ENCODE peak calls at places on chromosomes 5 and 9, in ten cellular contexts. One of them, this sample, is unnamed.

GRCh38 chr9:83444110-83444509 is 94.1 kb downstream of the FRMD3 start:
- DNase-seq in lung microvascular endothelial cell: no peak
- DNase-seq in naive thymus-derived CD8-positive, alpha-beta T cell: no peak
- DNase-seq in retinal pigment epithelial cell: peak; percentile 44
- DNase-seq in BE2C: peak; percentile 75
- DNase-seq in RWPE1: no peak
- DNase-seq in CD4-positive, alpha-beta T cell: no peak
- DNase-seq in H54: no peak
- DNase-seq in midbrain: no peak
- DNase-seq in fibroblast of lung: peak; percentile 11
- DNase-seq in this sample: no peak

GRCh38 chr5:124909734-124910133 is 163.3 kb upstream of the ZNF608 start:
- DNase-seq in BE2C: no peak
- DNase-seq in naive thymus-derived CD8-positive, alpha-beta T cell: no peak
- DNase-seq in H54: no peak
- DNase-seq in CD4-positive, alpha-beta T cell: no peak
- DNase-seq in fibroblast of lung: no peak
- DNase-seq in lung microvascular endothelial cell: no peak
- DNase-seq in RWPE1: no peak
- DNase-seq in midbrain: no peak
- DNase-seq in retinal pigment epithelial cell: no peak
- DNase-seq in this sample: no peak

GRCh38 chr9:20624201-20625002 is 2.1 kb upstream of the MLLT3 start:
- DNase-seq in naive thymus-derived CD8-positive, alpha-beta T cell: peak; percentile 64
- DNase-seq in CD4-positive, alpha-beta T cell: no peak
- DNase-seq in lung microvascular endothelial cell: peak; percentile 86
- DNase-seq in fibroblast of lung: peak; percentile 72
- DNase-seq in retinal pigment epithelial cell: no peak
- DNase-seq in H54: no peak
- DNase-seq in midbrain: peak; percentile 85
- DNase-seq in BE2C: peak; percentile 67
- DNase-seq in RWPE1: peak; percentile 72
- DNase-seq in this sample: peak; percentile 89

GRCh38 chr5:16178745-16179372 is 732 bp downstream of the MARCHF11 start:
- DNase-seq in fibroblast of lung: peak; percentile 70
- DNase-seq in CD4-positive, alpha-beta T cell: no peak
- DNase-seq in H54: peak; percentile 43
- DNase-seq in naive thymus-derived CD8-positive, alpha-beta T cell: no peak
- DNase-seq in retinal pigment epithelial cell: peak; percentile 35
- DNase-seq in lung microvascular endothelial cell: peak; percentile 76
- DNase-seq in midbrain: peak; percentile 65
- DNase-seq in RWPE1: peak; percentile 43
- DNase-seq in BE2C: peak; percentile 72
- DNase-seq in this sample: peak; percentile 76

GRCh38 chr5:180673371-180674252 is 24.2 kb upstream of the FLT4 start:
- DNase-seq in retinal pigment epithelial cell: no peak
- DNase-seq in fibroblast of lung: no peak
- DNase-seq in BE2C: no peak
- DNase-seq in lung microvascular endothelial cell: peak; percentile 58
- DNase-seq in RWPE1: no peak
- DNase-seq in CD4-positive, alpha-beta T cell: no peak
- DNase-seq in midbrain: no peak
- DNase-seq in naive thymus-derived CD8-positive, alpha-beta T cell: no peak
- DNase-seq in H54: no peak
- DNase-seq in this sample: no peak

GRCh38 chr5:90399251-90399650 is 10.3 kb downstream of the CETN3 start:
- DNase-seq in midbrain: no peak
- DNase-seq in naive thymus-derived CD8-positive, alpha-beta T cell: no peak
- DNase-seq in H54: no peak
- DNase-seq in CD4-positive, alpha-beta T cell: no peak
- DNase-seq in lung microvascular endothelial cell: no peak
- DNase-seq in fibroblast of lung: peak; percentile 52
- DNase-seq in RWPE1: no peak
- DNase-seq in BE2C: no peak
- DNase-seq in retinal pigment epithelial cell: no peak
- DNase-seq in this sample: no peak

GRCh38 chr5:157559301-157559700 is 16.3 kb downstream of the ADAM19 start:
- DNase-seq in RWPE1: peak; percentile 63
- DNase-seq in BE2C: no peak
- DNase-seq in fibroblast of lung: peak; percentile 64
- DNase-seq in CD4-positive, alpha-beta T cell: no peak
- DNase-seq in lung microvascular endothelial cell: peak; percentile 43
- DNase-seq in H54: no peak
- DNase-seq in naive thymus-derived CD8-positive, alpha-beta T cell: no peak
- DNase-seq in midbrain: no peak
- DNase-seq in retinal pigment epithelial cell: no peak
- DNase-seq in this sample: no peak

GRCh38 chr9:8648271-8648670 is 848.7 kb upstream of the DMAC1 start:
- DNase-seq in RWPE1: no peak
- DNase-seq in CD4-positive, alpha-beta T cell: no peak
- DNase-seq in fibroblast of lung: peak; percentile 69
- DNase-seq in retinal pigment epithelial cell: no peak
- DNase-seq in H54: no peak
- DNase-seq in midbrain: no peak
- DNase-seq in BE2C: no peak
- DNase-seq in naive thymus-derived CD8-positive, alpha-beta T cell: no peak
- DNase-seq in lung microvascular endothelial cell: no peak
- DNase-seq in this sample: no peak

GRCh38 chr9:92359380-92360007 is 33.7 kb downstream of the CENPP start:
- DNase-seq in CD4-positive, alpha-beta T cell: no peak
- DNase-seq in fibroblast of lung: no peak
- DNase-seq in H54: no peak
- DNase-seq in midbrain: no peak
- DNase-seq in BE2C: peak; percentile 63
- DNase-seq in naive thymus-derived CD8-positive, alpha-beta T cell: no peak
- DNase-seq in retinal pigment epithelial cell: peak; percentile 13
- DNase-seq in RWPE1: no peak
- DNase-seq in lung microvascular endothelial cell: no peak
- DNase-seq in this sample: no peak

GRCh38 chr9:134318481-134318891 is 7.8 kb upstream of the RXRA start:
- DNase-seq in BE2C: no peak
- DNase-seq in naive thymus-derived CD8-positive, alpha-beta T cell: peak; percentile 56
- DNase-seq in fibroblast of lung: no peak
- DNase-seq in midbrain: no peak
- DNase-seq in RWPE1: no peak
- DNase-seq in CD4-positive, alpha-beta T cell: no peak
- DNase-seq in retinal pigment epithelial cell: no peak
- DNase-seq in lung microvascular endothelial cell: no peak
- DNase-seq in H54: no peak
- DNase-seq in this sample: no peak

GRCh38 chr9:87647114-87647513 is 78.8 kb upstream of the CTSL start:
- DNase-seq in lung microvascular endothelial cell: no peak
- DNase-seq in retinal pigment epithelial cell: no peak
- DNase-seq in RWPE1: no peak
- DNase-seq in midbrain: no peak
- DNase-seq in CD4-positive, alpha-beta T cell: no peak
- DNase-seq in BE2C: no peak
- DNase-seq in H54: no peak
- DNase-seq in fibroblast of lung: no peak
- DNase-seq in naive thymus-derived CD8-positive, alpha-beta T cell: no peak
- DNase-seq in this sample: no peak

GRCh38 chr9:128005938-128006337 is 25.1 kb upstream of the EEIG1 start:
- DNase-seq in retinal pigment epithelial cell: no peak
- DNase-seq in fibroblast of lung: no peak
- DNase-seq in RWPE1: no peak
- DNase-seq in H54: peak; percentile 76
- DNase-seq in BE2C: peak; percentile 77
- DNase-seq in lung microvascular endothelial cell: peak; percentile 100
- DNase-seq in CD4-positive, alpha-beta T cell: no peak
- DNase-seq in midbrain: no peak
- DNase-seq in naive thymus-derived CD8-positive, alpha-beta T cell: no peak
- DNase-seq in this sample: peak; percentile 98

GRCh38 chr9:77386187-77386586 is 208.9 kb downstream of the VPS13A start:
- DNase-seq in fibroblast of lung: peak; percentile 39
- DNase-seq in CD4-positive, alpha-beta T cell: no peak
- DNase-seq in naive thymus-derived CD8-positive, alpha-beta T cell: no peak
- DNase-seq in midbrain: no peak
- DNase-seq in RWPE1: no peak
- DNase-seq in lung microvascular endothelial cell: no peak
- DNase-seq in BE2C: no peak
- DNase-seq in H54: no peak
- DNase-seq in retinal pigment epithelial cell: no peak
- DNase-seq in this sample: no peak

GRCh38 chr9:33734911-33735310 is 60.5 kb upstream of the PRSS3 start:
- DNase-seq in RWPE1: no peak
- DNase-seq in naive thymus-derived CD8-positive, alpha-beta T cell: no peak
- DNase-seq in BE2C: no peak
- DNase-seq in lung microvascular endothelial cell: no peak
- DNase-seq in retinal pigment epithelial cell: no peak
- DNase-seq in CD4-positive, alpha-beta T cell: no peak
- DNase-seq in fibroblast of lung: no peak
- DNase-seq in midbrain: no peak
- DNase-seq in H54: no peak
- DNase-seq in this sample: no peak

GRCh38 chr9:133112361-133113026 is 8.5 kb downstream of the RALGDS start:
- DNase-seq in retinal pigment epithelial cell: no peak
- DNase-seq in RWPE1: no peak
- DNase-seq in naive thymus-derived CD8-positive, alpha-beta T cell: peak; percentile 64
- DNase-seq in BE2C: peak; percentile 8
- DNase-seq in H54: no peak
- DNase-seq in midbrain: no peak
- DNase-seq in CD4-positive, alpha-beta T cell: no peak
- DNase-seq in lung microvascular endothelial cell: peak; percentile 31
- DNase-seq in fibroblast of lung: no peak
- DNase-seq in this sample: no peak

This sample was measured in dermis blood vessel endothelial cell.